ENCODE peak calls at places on chromosomes 11 and 22, in eight cellular contexts. One of them, this sample, is unnamed. For H3K4me1, the result is how much of the 10 kb centered on the place peaks cover.

GRCh38 chr11:19367051-19367709 is 126.4 kb upstream of the E2F8 start:
- DNase-seq in Peyer's patch: no peak
- DNase-seq in mesendoderm: no peak
- DNase-seq in left ventricle myocardium inferior: no peak
- DNase-seq in CD8-positive, alpha-beta T cell: no peak
- DNase-seq in HepG2: no peak
- DNase-seq in GM23248: peak
- DNase-seq in IMR-90: peak
- DNase-seq in this sample: no peak

GRCh38 chr22:41846268-41847002 is 13.5 kb downstream of the SREBF2 start:
- DNase-seq in HepG2: no peak
- DNase-seq in GM23248: no peak
- DNase-seq in left ventricle myocardium inferior: no peak
- DNase-seq in Peyer's patch: no peak
- DNase-seq in mesendoderm: no peak
- DNase-seq in IMR-90: no peak
- DNase-seq in CD8-positive, alpha-beta T cell: no peak
- DNase-seq in this sample: no peak

GRCh38 chr11:69461272-69461962 is 20.0 kb upstream of the LINC01488 start:
- DNase-seq in HepG2: no peak
- DNase-seq in Peyer's patch: no peak
- DNase-seq in IMR-90: no peak
- DNase-seq in left ventricle myocardium inferior: peak
- DNase-seq in GM23248: no peak
- DNase-seq in mesendoderm: no peak
- DNase-seq in CD8-positive, alpha-beta T cell: no peak
- DNase-seq in this sample: no peak

GRCh38 chr22:24411256-24412004 is 16.0 kb upstream of the ADORA2A start:
- DNase-seq in HepG2: no peak
- DNase-seq in mesendoderm: no peak
- DNase-seq in IMR-90: no peak
- DNase-seq in Peyer's patch: peak
- DNase-seq in left ventricle myocardium inferior: no peak
- DNase-seq in CD8-positive, alpha-beta T cell: no peak
- DNase-seq in GM23248: no peak
- DNase-seq in this sample: no peak

GRCh38 chr11:63142459-63142858 is 1.6 kb downstream of the SLC22A24 start:
- DNase-seq in CD8-positive, alpha-beta T cell: no peak
- DNase-seq in IMR-90: no peak
- DNase-seq in HepG2: no peak
- DNase-seq in GM23248: no peak
- DNase-seq in mesendoderm: no peak
- DNase-seq in left ventricle myocardium inferior: no peak
- DNase-seq in Peyer's patch: no peak
- DNase-seq in this sample: no peak

GRCh38 chr22:37169947-37170688 is 17.9 kb downstream of the C1QTNF6 start:
- DNase-seq in left ventricle myocardium inferior: no peak
- DNase-seq in mesendoderm: no peak
- DNase-seq in CD8-positive, alpha-beta T cell: no peak
- DNase-seq in GM23248: no peak
- DNase-seq in HepG2: no peak
- DNase-seq in IMR-90: no peak
- DNase-seq in Peyer's patch: peak
- DNase-seq in this sample: no peak

GRCh38 chr11:76604652-76605241 is 65.8 kb downstream of the LRRC32 start:
- DNase-seq in IMR-90: peak
- DNase-seq in Peyer's patch: peak
- DNase-seq in mesendoderm: no peak
- DNase-seq in left ventricle myocardium inferior: peak
- DNase-seq in GM23248: peak
- DNase-seq in CD8-positive, alpha-beta T cell: no peak
- DNase-seq in HepG2: no peak
- DNase-seq in this sample: no peak

GRCh38 chr11:75384438-75385080 is 14.8 kb upstream of the RPS3 start:
- DNase-seq in left ventricle myocardium inferior: peak
- DNase-seq in CD8-positive, alpha-beta T cell: peak
- DNase-seq in mesendoderm: peak
- DNase-seq in GM23248: peak
- DNase-seq in IMR-90: peak
- DNase-seq in Peyer's patch: peak
- DNase-seq in HepG2: peak
- DNase-seq in this sample: peak

GRCh38 chr11:1762537-1763302 is 1.0 kb downstream of the CTSD start:
- DNase-seq in GM23248: no peak
- DNase-seq in left ventricle myocardium inferior: peak
- DNase-seq in mesendoderm: no peak
- DNase-seq in IMR-90: no peak
- DNase-seq in CD8-positive, alpha-beta T cell: no peak
- DNase-seq in Peyer's patch: peak
- DNase-seq in HepG2: peak
- DNase-seq in this sample: peak

GRCh38 chr22:20985720-20986119 is 3.6 kb downstream of the LZTR1 start:
- DNase-seq in IMR-90: no peak
- DNase-seq in Peyer's patch: no peak
- DNase-seq in HepG2: no peak
- DNase-seq in CD8-positive, alpha-beta T cell: no peak
- DNase-seq in left ventricle myocardium inferior: no peak
- DNase-seq in GM23248: no peak
- DNase-seq in mesendoderm: no peak
- DNase-seq in this sample: no peak

GRCh38 chr22:22687638-22688500 is 43.5 kb downstream of the GGTLC2 start:
- DNase-seq in left ventricle myocardium inferior: no peak
- DNase-seq in IMR-90: peak
- DNase-seq in GM23248: peak
- DNase-seq in Peyer's patch: no peak
- DNase-seq in CD8-positive, alpha-beta T cell: no peak
- DNase-seq in mesendoderm: peak
- DNase-seq in HepG2: peak
- DNase-seq in this sample: peak

GRCh38 chr22:37675930-37676571 is 615 bp downstream of the LGALS1 start:
- DNase-seq in IMR-90: no peak
- DNase-seq in mesendoderm: no peak
- DNase-seq in Peyer's patch: no peak
- DNase-seq in left ventricle myocardium inferior: peak
- DNase-seq in CD8-positive, alpha-beta T cell: no peak
- DNase-seq in HepG2: no peak
- DNase-seq in GM23248: peak
- DNase-seq in this sample: no peak

GRCh38 chr11:44978961-44979331 is 28.3 kb upstream of the TP53I11 start:
- DNase-seq in GM23248: no peak
- DNase-seq in Peyer's patch: peak
- DNase-seq in CD8-positive, alpha-beta T cell: no peak
- DNase-seq in HepG2: peak
- DNase-seq in left ventricle myocardium inferior: no peak
- DNase-seq in IMR-90: no peak
- DNase-seq in mesendoderm: no peak
- DNase-seq in this sample: peak

GRCh38 chr11:65917434-65918210 is 1.2 kb downstream of the C11orf68 start:
- DNase-seq in left ventricle myocardium inferior: no peak
- DNase-seq in mesendoderm: no peak
- DNase-seq in HepG2: no peak
- DNase-seq in GM23248: peak
- DNase-seq in Peyer's patch: no peak
- DNase-seq in CD8-positive, alpha-beta T cell: no peak
- DNase-seq in IMR-90: no peak
- DNase-seq in this sample: no peak

GRCh38 chr11:110972640-110973039 is 260.4 kb upstream of the ARHGAP20 start:
- DNase-seq in IMR-90: peak
- DNase-seq in GM23248: peak
- DNase-seq in mesendoderm: no peak
- DNase-seq in Peyer's patch: no peak
- DNase-seq in HepG2: no peak
- DNase-seq in CD8-positive, alpha-beta T cell: no peak
- DNase-seq in left ventricle myocardium inferior: no peak
- DNase-seq in this sample: no peak

DNA sequence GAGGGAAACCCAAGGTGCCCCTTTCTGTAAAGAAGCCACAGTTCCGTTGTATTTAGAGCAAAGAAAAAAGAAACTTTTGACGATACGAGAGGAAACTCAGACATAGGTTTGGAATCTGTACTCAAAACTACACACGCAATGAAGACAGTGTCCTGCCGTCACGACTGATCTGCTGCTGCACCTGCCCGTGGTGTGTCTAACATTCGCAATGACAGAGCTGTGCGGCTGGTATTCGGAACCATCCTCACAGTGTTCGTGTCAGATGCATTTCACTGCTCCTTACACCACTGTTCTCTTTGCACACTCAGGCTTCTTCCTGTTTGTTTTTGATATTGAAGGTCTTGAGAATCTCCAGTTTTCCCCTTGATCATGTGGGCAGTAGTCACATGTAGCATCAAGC is 84.8 kb downstream of the RTL6 start:
- DNase-seq in GM23248: no peak
- DNase-seq in Peyer's patch: peak
- DNase-seq in mesendoderm: no peak
- DNase-seq in left ventricle myocardium inferior: no peak
- DNase-seq in HepG2: no peak
- DNase-seq in CD8-positive, alpha-beta T cell: no peak
- DNase-seq in IMR-90: no peak
- DNase-seq in this sample: no peak
- H3K27ac ChIP-seq in GM23248: no peak
- H3K27ac ChIP-seq in Peyer's patch: no peak
- H3K27ac ChIP-seq in mesendoderm: no peak
- H3K27ac ChIP-seq in left ventricle myocardium inferior: no peak
- H3K27ac ChIP-seq in HepG2: no peak
- H3K27ac ChIP-seq in CD8-positive, alpha-beta T cell: no peak
- H3K27ac ChIP-seq in IMR-90: no peak
- H3K27ac ChIP-seq in this sample: no peak

GRCh38 chr22:46585340-46586122 is 34.7 kb upstream of the GRAMD4 start:
- DNase-seq in HepG2: no peak
- DNase-seq in left ventricle myocardium inferior: no peak
- DNase-seq in mesendoderm: no peak
- DNase-seq in GM23248: no peak
- DNase-seq in Peyer's patch: peak
- DNase-seq in IMR-90: no peak
- DNase-seq in CD8-positive, alpha-beta T cell: no peak
- DNase-seq in this sample: no peak

GRCh38 chr22:46586123-46586519 is 34.1 kb upstream of the GRAMD4 start:
- DNase-seq in mesendoderm: no peak
- DNase-seq in left ventricle myocardium inferior: no peak
- DNase-seq in CD8-positive, alpha-beta T cell: no peak
- DNase-seq in IMR-90: no peak
- DNase-seq in HepG2: no peak
- DNase-seq in Peyer's patch: peak
- DNase-seq in GM23248: no peak
- DNase-seq in this sample: no peak

GRCh38 chr22:46583571-46583970 is 36.6 kb upstream of the GRAMD4 start:
- DNase-seq in left ventricle myocardium inferior: peak
- DNase-seq in GM23248: no peak
- DNase-seq in HepG2: no peak
- DNase-seq in IMR-90: no peak
- DNase-seq in CD8-positive, alpha-beta T cell: no peak
- DNase-seq in mesendoderm: no peak
- DNase-seq in Peyer's patch: peak
- DNase-seq in this sample: no peak

GRCh38 chr22:46582281-46582811 is 37.8 kb upstream of the GRAMD4 start:
- DNase-seq in left ventricle myocardium inferior: peak
- DNase-seq in CD8-positive, alpha-beta T cell: no peak
- DNase-seq in IMR-90: no peak
- DNase-seq in mesendoderm: no peak
- DNase-seq in Peyer's patch: peak
- DNase-seq in GM23248: no peak
- DNase-seq in HepG2: no peak
- DNase-seq in this sample: peak

GRCh38 chr22:46584081-46584903 is 35.9 kb upstream of the GRAMD4 start:
- DNase-seq in left ventricle myocardium inferior: peak
- DNase-seq in GM23248: no peak
- DNase-seq in mesendoderm: peak
- DNase-seq in HepG2: no peak
- DNase-seq in IMR-90: peak
- DNase-seq in Peyer's patch: peak
- DNase-seq in CD8-positive, alpha-beta T cell: no peak
- DNase-seq in this sample: no peak
- H3K4me1 ChIP-seq in left ventricle myocardium inferior: half or more
- H3K4me1 ChIP-seq in GM23248: under half
- H3K4me1 ChIP-seq in mesendoderm: under half
- H3K4me1 ChIP-seq in HepG2: under half
- H3K4me1 ChIP-seq in IMR-90: under half
- H3K4me1 ChIP-seq in Peyer's patch: under half
- H3K4me1 ChIP-seq in CD8-positive, alpha-beta T cell: under half
- H3K4me1 ChIP-seq in this sample: under half

DNA sequence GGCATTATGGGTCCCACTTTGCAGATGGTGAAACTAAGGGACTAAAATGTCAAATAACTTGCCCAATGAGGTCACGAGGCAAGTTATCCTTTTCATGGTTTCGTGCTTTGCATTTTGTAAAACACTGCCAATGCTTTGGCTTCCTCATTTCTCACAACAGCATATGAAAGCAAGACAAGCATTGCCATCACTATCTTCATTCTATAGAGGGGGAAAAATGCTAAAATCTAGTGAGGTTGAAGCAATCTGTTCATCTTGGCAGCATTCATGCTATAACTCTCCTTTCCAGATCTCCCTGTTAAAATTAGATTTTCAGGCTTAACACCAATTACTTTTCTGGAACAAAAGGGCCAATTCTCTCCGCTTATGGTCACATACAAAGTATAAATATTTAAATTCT is 14.8 kb downstream of the FAM181B start:
- DNase-seq in HepG2: no peak
- DNase-seq in GM23248: no peak
- DNase-seq in left ventricle myocardium inferior: no peak
- DNase-seq in IMR-90: no peak
- DNase-seq in CD8-positive, alpha-beta T cell: no peak
- DNase-seq in Peyer's patch: no peak
- DNase-seq in mesendoderm: no peak
- DNase-seq in this sample: no peak
- H3K27ac ChIP-seq in HepG2: no peak
- H3K27ac ChIP-seq in GM23248: no peak
- H3K27ac ChIP-seq in left ventricle myocardium inferior: no peak
- H3K27ac ChIP-seq in IMR-90: no peak
- H3K27ac ChIP-seq in CD8-positive, alpha-beta T cell: no peak
- H3K27ac ChIP-seq in Peyer's patch: no peak
- H3K27ac ChIP-seq in mesendoderm: no peak
- H3K27ac ChIP-seq in this sample: no peak

DNA sequence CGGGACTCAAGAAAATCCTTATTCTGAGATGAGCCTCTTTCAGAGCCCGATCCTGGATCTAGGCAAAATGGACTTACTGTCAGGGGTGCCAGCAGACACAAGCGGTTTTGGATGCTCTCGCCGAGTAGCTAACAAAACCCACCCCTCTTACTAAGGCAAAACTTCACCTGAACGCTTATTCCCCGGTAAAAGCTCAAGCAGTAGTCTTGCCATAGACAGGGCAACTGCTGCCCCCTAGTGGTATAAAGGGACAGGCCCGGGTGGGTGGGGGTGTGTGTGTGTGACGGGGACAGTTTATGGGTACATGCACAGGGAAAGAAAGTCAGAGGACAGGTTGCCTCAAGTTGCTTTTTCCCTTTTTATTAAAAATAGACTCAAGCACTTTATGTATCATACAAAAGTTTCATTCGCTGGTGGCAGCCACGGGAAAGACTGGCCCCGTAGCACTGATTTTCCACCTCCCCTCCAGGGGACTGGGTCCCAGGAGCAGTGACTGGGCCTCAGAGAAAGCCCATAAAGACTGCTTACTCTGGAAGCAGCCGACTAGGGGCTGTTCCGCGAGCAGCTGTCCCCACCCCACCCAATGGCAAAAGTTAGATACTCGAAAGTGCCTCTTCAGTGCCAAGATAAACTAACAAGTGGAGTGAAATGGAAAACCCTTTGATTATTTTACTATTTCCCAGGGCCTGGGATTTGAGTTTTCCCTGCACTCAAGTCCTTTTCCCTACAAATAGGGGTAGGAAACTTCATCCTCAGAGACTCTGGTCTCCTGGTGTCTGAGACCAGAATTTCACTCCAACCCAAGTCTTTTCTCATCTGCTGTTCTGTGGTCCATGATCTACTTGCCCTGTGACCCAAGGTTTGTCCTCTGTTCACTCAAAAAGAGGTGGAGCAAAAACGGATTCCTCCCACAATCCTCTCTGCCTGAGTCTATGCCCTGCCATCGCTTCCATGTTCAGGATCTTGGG is 4.7 kb downstream of the YPEL4 start:
- DNase-seq in GM23248: peak
- DNase-seq in IMR-90: peak
- DNase-seq in mesendoderm: peak
- DNase-seq in CD8-positive, alpha-beta T cell: peak
- DNase-seq in HepG2: peak
- DNase-seq in Peyer's patch: peak
- DNase-seq in left ventricle myocardium inferior: peak
- DNase-seq in this sample: peak
- H3K4me1 ChIP-seq in GM23248: under half
- H3K4me1 ChIP-seq in IMR-90: under half
- H3K4me1 ChIP-seq in mesendoderm: under half
- H3K4me1 ChIP-seq in CD8-positive, alpha-beta T cell: under half
- H3K4me1 ChIP-seq in HepG2: under half
- H3K4me1 ChIP-seq in Peyer's patch: under half
- H3K4me1 ChIP-seq in left ventricle myocardium inferior: half or more
- H3K4me1 ChIP-seq in this sample: under half